ENCODE peak calls at places on chromosomes 5 and 9, in five cellular contexts. One of them, this sample, is unnamed.

GRCh38 chr9:86679979-86680378 is 267.3 kb downstream of the GAS1 start:
- DNase-seq in IMR-90: no peak
- DNase-seq in fibroblast of the aortic adventitia: no peak
- DNase-seq in upper lobe of right lung: no peak
- DNase-seq in BJ: no peak
- DNase-seq in this sample: no peak

GRCh38 chr5:132093310-132093709 is 19.7 kb downstream of the CSF2 start:
- DNase-seq in IMR-90: no peak
- DNase-seq in upper lobe of right lung: no peak
- DNase-seq in fibroblast of the aortic adventitia: no peak
- DNase-seq in BJ: no peak
- DNase-seq in this sample: no peak

GRCh38 chr9:94611638-94612068 is 18.0 kb upstream of the FBP2 start:
- DNase-seq in upper lobe of right lung: no peak
- DNase-seq in fibroblast of the aortic adventitia: no peak
- DNase-seq in BJ: no peak
- DNase-seq in IMR-90: no peak
- DNase-seq in this sample: no peak

GRCh38 chr9:125233678-125234077 is 7.5 kb downstream of the HSPA5 start:
- DNase-seq in fibroblast of the aortic adventitia: peak
- DNase-seq in BJ: peak
- DNase-seq in IMR-90: peak
- DNase-seq in upper lobe of right lung: no peak
- DNase-seq in this sample: peak

GRCh38 chr9:120474579-120475243 is 105.3 kb downstream of the CDK5RAP2 start:
- DNase-seq in fibroblast of the aortic adventitia: peak
- DNase-seq in IMR-90: peak
- DNase-seq in upper lobe of right lung: no peak
- DNase-seq in BJ: no peak
- DNase-seq in this sample: no peak

GRCh38 chr9:76916231-76916630 is 10.3 kb upstream of the PRUNE2 start:
- DNase-seq in fibroblast of the aortic adventitia: no peak
- DNase-seq in IMR-90: no peak
- DNase-seq in BJ: no peak
- DNase-seq in upper lobe of right lung: no peak
- DNase-seq in this sample: no peak

GRCh38 chr5:151699071-151699901 is 12.6 kb upstream of the SPARC start:
- DNase-seq in BJ: peak
- DNase-seq in fibroblast of the aortic adventitia: peak
- DNase-seq in upper lobe of right lung: no peak
- DNase-seq in IMR-90: peak
- DNase-seq in this sample: peak

GRCh38 chr9:83708515-83709158 is 879 bp upstream of the UBQLN1 start:
- DNase-seq in fibroblast of the aortic adventitia: peak
- DNase-seq in BJ: peak
- DNase-seq in upper lobe of right lung: peak
- DNase-seq in IMR-90: peak
- DNase-seq in this sample: no peak

GRCh38 chr9:83147487-83148149 is 84.7 kb upstream of the RASEF start:
- DNase-seq in fibroblast of the aortic adventitia: no peak
- DNase-seq in IMR-90: no peak
- DNase-seq in BJ: no peak
- DNase-seq in upper lobe of right lung: no peak
- DNase-seq in this sample: no peak

GRCh38 chr5:115169392-115170127 is at the start of gene TRIM36:
- DNase-seq in fibroblast of the aortic adventitia: peak
- DNase-seq in IMR-90: peak
- DNase-seq in BJ: peak
- DNase-seq in upper lobe of right lung: peak
- DNase-seq in this sample: no peak

GRCh38 chr5:90985341-90985740 is 397.8 kb downstream of the ARRDC3 start:
- DNase-seq in upper lobe of right lung: no peak
- DNase-seq in IMR-90: no peak
- DNase-seq in fibroblast of the aortic adventitia: no peak
- DNase-seq in BJ: no peak
- DNase-seq in this sample: no peak

GRCh38 chr9:8251566-8251965 is 452.0 kb upstream of the DMAC1 start:
- DNase-seq in fibroblast of the aortic adventitia: no peak
- DNase-seq in upper lobe of right lung: no peak
- DNase-seq in BJ: no peak
- DNase-seq in IMR-90: no peak
- DNase-seq in this sample: no peak

GRCh38 chr5:3153906-3154305 is 402.4 kb upstream of the IRX2 start:
- DNase-seq in upper lobe of right lung: no peak
- DNase-seq in BJ: no peak
- DNase-seq in fibroblast of the aortic adventitia: no peak
- DNase-seq in IMR-90: no peak
- DNase-seq in this sample: no peak

GRCh38 chr5:107954254-107954653 is 283.5 kb upstream of the EFNA5 start:
- DNase-seq in upper lobe of right lung: no peak
- DNase-seq in IMR-90: no peak
- DNase-seq in fibroblast of the aortic adventitia: no peak
- DNase-seq in BJ: no peak
- DNase-seq in this sample: no peak

GRCh38 chr9:95854386-95855015 is 21.0 kb upstream of the ERCC6L2 start:
- DNase-seq in upper lobe of right lung: no peak
- DNase-seq in IMR-90: peak
- DNase-seq in BJ: no peak
- DNase-seq in fibroblast of the aortic adventitia: peak
- DNase-seq in this sample: peak

GRCh38 chr5:153562189-153562588 is 71.7 kb downstream of the GRIA1 start:
- DNase-seq in IMR-90: peak
- DNase-seq in fibroblast of the aortic adventitia: peak
- DNase-seq in BJ: peak
- DNase-seq in upper lobe of right lung: no peak
- DNase-seq in this sample: peak

GRCh38 chr5:89917112-89917511 is 492.4 kb downstream of the CETN3 start:
- DNase-seq in IMR-90: no peak
- DNase-seq in upper lobe of right lung: no peak
- DNase-seq in fibroblast of the aortic adventitia: no peak
- DNase-seq in BJ: no peak
- DNase-seq in this sample: no peak

GRCh38 chr5:162037431-162037830 is 30.1 kb upstream of the GABRG2 start:
- DNase-seq in fibroblast of the aortic adventitia: no peak
- DNase-seq in BJ: no peak
- DNase-seq in IMR-90: no peak
- DNase-seq in upper lobe of right lung: no peak
- DNase-seq in this sample: no peak

GRCh38 chr5:91468643-91469422 is 85.7 kb upstream of the ARRDC3 start:
- DNase-seq in fibroblast of the aortic adventitia: no peak
- DNase-seq in upper lobe of right lung: no peak
- DNase-seq in IMR-90: no peak
- DNase-seq in BJ: no peak
- DNase-seq in this sample: no peak

GRCh38 chr9:4009006-4009511 is 290.8 kb downstream of the GLIS3 start:
- DNase-seq in BJ: no peak
- DNase-seq in upper lobe of right lung: no peak
- DNase-seq in IMR-90: peak
- DNase-seq in fibroblast of the aortic adventitia: peak
- DNase-seq in this sample: no peak

GRCh38 chr9:129038109-129038852 is 1.9 kb downstream of the MIGA2 start:
- DNase-seq in upper lobe of right lung: no peak
- DNase-seq in fibroblast of the aortic adventitia: no peak
- DNase-seq in BJ: no peak
- DNase-seq in IMR-90: no peak
- DNase-seq in this sample: no peak

GRCh38 chr9:72274916-72275315 is 90.1 kb downstream of the ZFAND5 start:
- DNase-seq in fibroblast of the aortic adventitia: no peak
- DNase-seq in IMR-90: no peak
- DNase-seq in upper lobe of right lung: no peak
- DNase-seq in BJ: no peak
- DNase-seq in this sample: no peak

GRCh38 chr5:149411738-149412519 is 32.8 kb upstream of the IL17B start:
- DNase-seq in IMR-90: no peak
- DNase-seq in upper lobe of right lung: peak
- DNase-seq in fibroblast of the aortic adventitia: no peak
- DNase-seq in BJ: no peak
- DNase-seq in this sample: no peak

GRCh38 chr5:175700991-175701390 is 43.1 kb downstream of the HRH2 start:
- DNase-seq in BJ: no peak
- DNase-seq in upper lobe of right lung: peak
- DNase-seq in fibroblast of the aortic adventitia: no peak
- DNase-seq in IMR-90: no peak
- DNase-seq in this sample: no peak

GRCh38 chr5:114185274-114185673 is 176.6 kb upstream of the KCNN2 start:
- DNase-seq in BJ: no peak
- DNase-seq in IMR-90: no peak
- DNase-seq in fibroblast of the aortic adventitia: no peak
- DNase-seq in upper lobe of right lung: no peak
- DNase-seq in this sample: no peak

DNA sequence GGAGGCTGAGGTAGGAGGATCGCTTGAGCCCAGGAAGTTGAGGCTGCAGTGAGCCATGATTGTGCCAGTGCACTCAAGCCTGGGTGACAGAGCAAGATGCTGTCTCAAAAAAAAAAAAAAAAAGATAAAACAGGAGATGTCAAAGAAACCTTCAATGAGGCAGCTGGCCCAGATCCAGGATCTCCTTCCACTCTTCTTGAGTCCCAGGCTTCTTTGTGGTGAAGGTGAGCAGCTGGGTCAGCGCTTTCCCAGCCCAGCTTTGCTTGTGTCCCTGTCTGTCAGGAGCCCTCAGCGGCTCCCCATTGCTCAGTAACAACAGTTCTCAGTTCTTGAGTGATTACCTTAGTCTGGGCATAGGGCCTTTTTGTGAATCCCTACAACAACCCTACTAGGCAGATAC is 69.4 kb upstream of the PSD2 start:
- DNase-seq in BJ: no peak
- DNase-seq in IMR-90: no peak
- DNase-seq in upper lobe of right lung: no peak
- DNase-seq in fibroblast of the aortic adventitia: no peak
- DNase-seq in this sample: no peak
- TF ChIP-seq CTCF in BJ: no peak
- TF ChIP-seq CTCF in IMR-90: no peak
- TF ChIP-seq CTCF in upper lobe of right lung: no peak
- TF ChIP-seq CTCF in fibroblast of the aortic adventitia: no peak
- TF ChIP-seq CTCF in this sample: no peak

DNA sequence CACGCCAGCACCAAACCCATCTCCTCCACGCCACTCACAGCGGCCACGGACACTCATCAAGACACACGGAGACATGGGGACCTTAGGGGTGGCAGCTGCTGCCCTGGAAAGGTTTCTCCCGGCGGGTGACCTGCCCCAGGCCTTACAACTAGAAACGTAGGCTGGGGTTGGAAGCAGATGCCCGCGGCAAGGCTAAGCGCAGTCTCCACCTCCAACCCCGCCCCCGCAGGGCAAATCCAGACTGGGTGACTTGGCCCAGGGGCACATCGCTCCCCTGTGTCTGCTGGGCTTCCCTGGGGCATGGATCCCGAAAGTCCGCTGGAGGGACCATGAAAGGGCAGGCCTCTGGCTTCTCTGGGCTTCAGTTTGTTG is 12.0 kb upstream of the ASS1 start:
- DNase-seq in BJ: no peak
- DNase-seq in upper lobe of right lung: no peak
- DNase-seq in IMR-90: no peak
- DNase-seq in fibroblast of the aortic adventitia: no peak
- DNase-seq in this sample: no peak
- H3K4me3 ChIP-seq in BJ: no peak
- H3K4me3 ChIP-seq in upper lobe of right lung: no peak
- H3K4me3 ChIP-seq in IMR-90: no peak
- H3K4me3 ChIP-seq in fibroblast of the aortic adventitia: no peak
- H3K4me3 ChIP-seq in this sample: peak

GRCh38 chr9:118829334-118829733 is 539.9 kb downstream of the BRINP1 start:
- DNase-seq in IMR-90: no peak
- DNase-seq in fibroblast of the aortic adventitia: no peak
- DNase-seq in BJ: no peak
- DNase-seq in upper lobe of right lung: no peak
- DNase-seq in this sample: no peak
- TF ChIP-seq CTCF in IMR-90: no peak
- TF ChIP-seq CTCF in fibroblast of the aortic adventitia: no peak
- TF ChIP-seq CTCF in BJ: peak
- TF ChIP-seq CTCF in upper lobe of right lung: peak
- TF ChIP-seq CTCF in this sample: no peak

GRCh38 chr9:137463194-137463930 is 4.2 kb upstream of the NSMF start:
- DNase-seq in upper lobe of right lung: peak
- DNase-seq in IMR-90: no peak
- DNase-seq in fibroblast of the aortic adventitia: no peak
- DNase-seq in BJ: no peak
- DNase-seq in this sample: no peak

GRCh38 chr9:137461663-137462395 is 2.7 kb upstream of the NSMF start:
- DNase-seq in IMR-90: no peak
- DNase-seq in BJ: no peak
- DNase-seq in fibroblast of the aortic adventitia: no peak
- DNase-seq in upper lobe of right lung: peak
- DNase-seq in this sample: no peak

GRCh38 chr9:137463931-137464290 is 4.8 kb upstream of the NSMF start:
- DNase-seq in IMR-90: no peak
- DNase-seq in fibroblast of the aortic adventitia: no peak
- DNase-seq in upper lobe of right lung: peak
- DNase-seq in BJ: no peak
- DNase-seq in this sample: no peak

GRCh38 chr9:137461316-137461662 is 2.2 kb upstream of the NSMF start:
- DNase-seq in IMR-90: no peak
- DNase-seq in upper lobe of right lung: no peak
- DNase-seq in fibroblast of the aortic adventitia: no peak
- DNase-seq in BJ: no peak
- DNase-seq in this sample: no peak

DNA sequence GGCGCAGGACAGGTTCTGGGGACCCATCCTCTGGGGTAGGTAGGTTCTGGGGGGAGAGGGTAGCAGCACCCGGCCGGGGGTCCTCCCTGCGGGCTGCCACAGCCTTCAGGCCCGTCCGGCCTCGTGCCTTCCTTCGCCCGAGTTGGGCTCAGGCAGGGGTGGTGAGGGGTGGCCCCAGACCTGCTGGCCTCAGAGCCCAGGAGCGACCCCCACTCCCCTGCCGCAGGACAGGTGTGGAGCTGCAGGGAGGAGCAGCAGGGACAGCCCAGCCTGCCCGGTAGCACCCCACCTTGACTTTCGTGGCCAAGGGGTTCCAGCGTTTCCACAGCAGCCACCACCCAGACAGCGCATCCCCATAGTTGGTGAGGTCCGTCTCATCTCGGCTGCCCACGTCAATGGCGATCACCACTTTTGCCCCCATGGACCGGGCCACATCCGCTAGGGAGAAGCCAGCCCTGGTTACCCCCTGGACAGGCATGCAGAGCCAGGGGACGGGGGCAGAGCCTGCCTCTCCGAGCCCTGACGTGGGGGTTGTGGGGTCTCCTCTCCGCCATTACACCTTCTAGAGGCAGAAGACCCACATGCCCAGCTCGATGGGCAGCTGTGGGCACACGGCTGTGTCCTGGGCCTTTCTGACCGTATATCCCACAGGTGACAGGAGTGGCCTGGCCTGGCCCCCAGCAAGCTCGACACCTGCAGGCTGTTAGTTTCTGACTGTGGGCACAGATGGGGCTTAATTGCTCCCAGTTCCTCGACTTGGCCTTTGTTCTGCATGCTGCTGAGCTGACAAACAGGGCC is 3.5 kb upstream of the NSMF start:
- DNase-seq in upper lobe of right lung: peak
- DNase-seq in fibroblast of the aortic adventitia: no peak
- DNase-seq in IMR-90: no peak
- DNase-seq in BJ: no peak
- DNase-seq in this sample: no peak
- H3K4me3 ChIP-seq in upper lobe of right lung: no peak
- H3K4me3 ChIP-seq in fibroblast of the aortic adventitia: no peak
- H3K4me3 ChIP-seq in IMR-90: no peak
- H3K4me3 ChIP-seq in BJ: no peak
- H3K4me3 ChIP-seq in this sample: no peak

GRCh38 chr9:1726993-1727759 is 288.0 kb upstream of the SMARCA2 start:
- DNase-seq in fibroblast of the aortic adventitia: no peak
- DNase-seq in IMR-90: no peak
- DNase-seq in upper lobe of right lung: no peak
- DNase-seq in BJ: no peak
- DNase-seq in this sample: no peak
- TF ChIP-seq CTCF in fibroblast of the aortic adventitia: no peak
- TF ChIP-seq CTCF in IMR-90: no peak
- TF ChIP-seq CTCF in upper lobe of right lung: peak
- TF ChIP-seq CTCF in BJ: no peak
- TF ChIP-seq CTCF in this sample: no peak

GRCh38 chr5:6251579-6252102 is 126.7 kb downstream of the MED10 start:
- DNase-seq in fibroblast of the aortic adventitia: no peak
- DNase-seq in upper lobe of right lung: no peak
- DNase-seq in IMR-90: no peak
- DNase-seq in BJ: no peak
- DNase-seq in this sample: no peak
- H3K4me3 ChIP-seq in fibroblast of the aortic adventitia: no peak
- H3K4me3 ChIP-seq in upper lobe of right lung: no peak
- H3K4me3 ChIP-seq in IMR-90: no peak
- H3K4me3 ChIP-seq in BJ: no peak
- H3K4me3 ChIP-seq in this sample: no peak